ENCODE peak calls at places on chromosome 6, in nine cellular contexts. O, J, P, F, Y, A, Q, V and K are unnamed samples.

GRCh38 chr6:87945966-87946365 is 101.7 kb upstream of the SPACA1 start:
- DNase-seq in Y (no peak), F (no peak), A (no peak), P (no peak), O (no peak), Q (no peak), V (peak), J (no peak), K (no peak)

GRCh38 chr6:117483645-117484016 is 1.2 kb downstream of the DCBLD1 start:
- DNase-seq in A (peak), Y (peak), V (no peak), F (peak), Q (no peak), P (no peak), O (peak), J (no peak), K (no peak)

GRCh38 chr6:110543106-110543505 is 66.7 kb upstream of the SLC22A16 start:
- DNase-seq in V (no peak), O (no peak), A (no peak), F (peak), Q (peak), J (no peak), P (no peak), Y (no peak), K (no peak)

GRCh38 chr6:36752886-36753506 is 55.4 kb downstream of the RAB44 start:
- DNase-seq in Y (no peak), Q (no peak), P (no peak), V (no peak), O (no peak), J (no peak), A (no peak), F (no peak), K (peak)

GRCh38 chr6:157536218-157536534 is 155.2 kb downstream of the ZDHHC14 start:
- DNase-seq in J (no peak), A (no peak), Y (no peak), Q (no peak), O (peak), P (no peak), F (no peak), V (no peak), K (no peak)

GRCh38 chr6:5086294-5086890 is 1.3 kb downstream of the PPP1R3G start:
- DNase-seq in F (no peak), V (no peak), J (no peak), O (no peak), Q (no peak), A (no peak), Y (no peak), P (no peak), K (no peak)

GRCh38 chr6:118963003-118963402 is 28.0 kb upstream of the MCM9 start:
- DNase-seq in F (no peak), Y (no peak), Q (no peak), J (no peak), V (peak), A (no peak), O (peak), P (no peak), K (no peak)

GRCh38 chr6:5515200-5515599 is 253.9 kb downstream of the FARS2 start:
- DNase-seq in A (no peak), O (no peak), Y (no peak), V (no peak), J (no peak), P (no peak), F (no peak), Q (no peak), K (no peak)

GRCh38 chr6:134422426-134423231 is 104.7 kb upstream of the SGK1 start:
- DNase-seq in F (no peak), V (peak), Y (no peak), P (peak), J (no peak), O (peak), Q (no peak), A (peak), K (no peak)

GRCh38 chr6:31575952-31576684 is 753 bp downstream of the TNF start:
- DNase-seq in V (no peak), A (no peak), P (no peak), O (no peak), F (no peak), Q (no peak), Y (no peak), J (no peak), K (no peak)

GRCh38 chr6:133236898-133237297 is 4.3 kb upstream of the EYA4 start:
- DNase-seq in A (no peak), F (no peak), O (no peak), Q (no peak), Y (no peak), V (peak), J (no peak), P (no peak), K (no peak)

GRCh38 chr6:109455161-109455501 is 441 bp downstream of the MICAL1 start:
- DNase-seq in A (no peak), Q (no peak), V (no peak), J (no peak), O (no peak), Y (no peak), P (no peak), F (no peak), K (peak)

GRCh38 chr6:31829633-31830492 is 2.3 kb downstream of the HSPA1B start:
- DNase-seq in Q (no peak), F (peak), P (peak), A (peak), Y (no peak), V (peak), O (peak), J (no peak), K (no peak)

GRCh38 chr6:145836170-145836569 is 21.6 kb upstream of the FBXO30 start:
- DNase-seq in J (no peak), Q (no peak), A (peak), P (no peak), V (peak), O (peak), F (no peak), Y (no peak), K (no peak)

GRCh38 chr6:1110164-1110563 is 201.7 kb upstream of the FOXQ1 start:
- DNase-seq in P (no peak), O (no peak), Y (no peak), J (no peak), V (no peak), Q (no peak), A (peak), F (no peak), K (no peak)

GRCh38 chr6:169839029-169839481 is 87.6 kb downstream of the ERMARD start:
- DNase-seq in O (no peak), V (no peak), F (no peak), J (peak), P (no peak), Y (no peak), Q (no peak), A (no peak), K (no peak)

GRCh38 chr6:6730831-6731230 is 142.3 kb downstream of the LY86 start:
- DNase-seq in V (peak), P (peak), Y (peak), J (no peak), A (peak), Q (no peak), O (peak), F (no peak), K (no peak)

GRCh38 chr6:141682391-141682790 is 450.3 kb upstream of the GJE1 start:
- DNase-seq in Q (no peak), J (no peak), A (no peak), O (no peak), V (peak), Y (no peak), F (no peak), P (no peak), K (no peak)

GRCh38 chr6:74940211-74940610 is 265.6 kb downstream of the COL12A1 start:
- DNase-seq in O (no peak), P (no peak), J (no peak), Y (no peak), A (no peak), F (no peak), V (peak), Q (no peak), K (no peak)

GRCh38 chr6:123213921-123214320 is 217.9 kb downstream of the CLVS2 start:
- DNase-seq in V (no peak), Q (no peak), F (no peak), J (no peak), O (no peak), P (no peak), A (no peak), Y (no peak), K (no peak)

GRCh38 chr6:15176816-15177215 is 69.1 kb upstream of the JARID2 start:
- DNase-seq in J (no peak), V (no peak), Y (no peak), O (no peak), A (no peak), Q (no peak), P (no peak), F (no peak), K (no peak)

GRCh38 chr6:95325858-95326257 is 251.5 kb upstream of the MANEA start:
- DNase-seq in J (no peak), O (no peak), V (no peak), P (peak), F (no peak), A (no peak), Y (no peak), Q (no peak), K (no peak)

GRCh38 chr6:99458319-99458718 is 33.2 kb upstream of the PNISR start:
- DNase-seq in V (peak), Y (no peak), A (peak), J (no peak), F (no peak), P (no peak), Q (no peak), O (peak), K (no peak)

GRCh38 chr6:116352515-116353471 is 18.0 kb upstream of the DSE start:
- DNase-seq in P (peak), A (peak), Y (no peak), O (no peak), V (peak), F (no peak), J (no peak), Q (no peak), K (no peak)

GRCh38 chr6:155461636-155462035 is 6.0 kb upstream of the NOX3 start:
- DNase-seq in J (no peak), A (no peak), F (no peak), Q (no peak), V (peak), P (no peak), Y (no peak), O (no peak), K (no peak)

GRCh38 chr6:56193846-56194245 is 53.5 kb downstream of the COL21A1 start:
- DNase-seq in O (no peak), A (peak), J (no peak), Y (no peak), V (peak), F (no peak), P (no peak), Q (no peak), K (no peak)

GRCh38 chr6:7050911-7051779 is 56.6 kb upstream of the RREB1 start:
- DNase-seq in P (peak), V (peak), J (peak), Y (peak), O (peak), A (peak), F (peak), Q (no peak), K (peak)

GRCh38 chr6:130766239-130767144 is 60.7 kb upstream of the SMLR1 start:
- DNase-seq in V (no peak), A (no peak), Y (no peak), O (no peak), P (no peak), J (no peak), Q (no peak), F (no peak), K (no peak)

GRCh38 chr6:91606148-91606901 is 1019.5 kb upstream of the MAP3K7 start:
- DNase-seq in O (no peak), Y (no peak), P (no peak), Q (no peak), V (no peak), J (no peak), F (no peak), A (no peak), K (no peak)

GRCh38 chr6:130560231-130560630 is 194.4 kb downstream of the TMEM200A start:
- DNase-seq in Q (no peak), Y (no peak), J (no peak), F (no peak), V (peak), A (peak), P (no peak), O (no peak), K (no peak)

GRCh38 chr6:150444308-150444707 is 75.5 kb downstream of the IYD start:
- DNase-seq in A (no peak), V (no peak), F (no peak), O (no peak), Y (no peak), P (no peak), Q (no peak), J (no peak), K (no peak)

GRCh38 chr6:108275971-108276370 is 15.1 kb upstream of the SNX3 start:
- DNase-seq in J (no peak), A (no peak), F (no peak), Q (no peak), O (no peak), V (no peak), Y (no peak), P (no peak), K (no peak)

GRCh38 chr6:125314019-125314581 is 12.3 kb upstream of the HDDC2 start:
- DNase-seq in Q (peak), V (peak), O (peak), F (peak), J (peak), P (peak), Y (no peak), A (peak), K (no peak)

GRCh38 chr6:14478396-14479225 is 361.0 kb downstream of the CD83 start:
- DNase-seq in V (no peak), A (no peak), J (no peak), Q (no peak), F (no peak), O (no peak), Y (no peak), P (no peak), K (no peak)

GRCh38 chr6:170160031-170160627 is 130.7 kb downstream of the DLL1 start:
- DNase-seq in V (no peak), A (no peak), P (peak), O (no peak), J (no peak), Q (no peak), Y (no peak), F (no peak), K (no peak)

GRCh38 chr6:147947521-147947920 is 395.1 kb upstream of the SASH1 start:
- DNase-seq in O (no peak), P (no peak), V (peak), Y (no peak), J (no peak), Q (no peak), F (no peak), A (no peak), K (no peak)

GRCh38 chr6:158557927-158558326 is 2.0 kb upstream of the TMEM181 start:
- DNase-seq in A (no peak), F (no peak), J (no peak), O (no peak), P (no peak), V (no peak), Q (no peak), Y (no peak), K (no peak)

GRCh38 chr6:87623248-87623647 is 33.3 kb downstream of the ORC3 start:
- DNase-seq in F (no peak), P (no peak), Q (no peak), A (peak), O (peak), Y (no peak), J (no peak), V (peak), K (no peak)

GRCh38 chr6:100851819-100852218 is 29.3 kb downstream of the ASCC3 start:
- DNase-seq in P (no peak), V (no peak), A (no peak), O (no peak), Y (no peak), J (no peak), F (no peak), Q (no peak), K (no peak)